ENCODE peak calls at places on chromosomes 12 and 14, in nine cellular contexts. A is astrocyte, U is T-helper 22 cell, V is IMR-90, M is GM12864, E is caudate nucleus, S is EH, X is GM23338, R is NCI-H1436. T is an unnamed sample.

GRCh38 chr14:26412421-26412820 is 185.4 kb downstream of the NOVA1 start:
- DNase-seq in S (no peak), U (no peak), V (no peak), E (no peak), R (no peak), M (no peak), A (no peak), X (no peak), T (no peak)

GRCh38 chr14:103530390-103530789 is 1.4 kb downstream of the TRMT61A start:
- DNase-seq in X (peak; percentile 79), R (no peak), A (no peak), M (no peak), U (no peak), V (peak; percentile 13), S (peak; percentile 45), E (no peak), T (no peak)

GRCh38 chr14:35416108-35416750 is 11.7 kb upstream of the NFKBIA start:
- DNase-seq in V (no peak), M (peak; percentile 70), U (peak; percentile 73), A (no peak), X (no peak), R (no peak), S (peak; percentile 56), E (no peak), T (peak; percentile 24)

GRCh38 chr12:117023998-117024960 is 74.9 kb downstream of the TESC start:
- DNase-seq in E (no peak), X (no peak), V (no peak), S (no peak), U (no peak), A (no peak), R (no peak), M (no peak), T (no peak)

GRCh38 chr12:1993341-1993740 is 10.9 kb downstream of the DCP1B start:
- DNase-seq in R (no peak), A (peak; percentile 93), M (no peak), S (peak; percentile 91), V (peak; percentile 98), E (no peak), X (no peak), U (no peak), T (peak; percentile 95)

GRCh38 chr14:100246809-100247428 is 8.0 kb downstream of the YY1 start:
- DNase-seq in R (peak; percentile 57), E (no peak), A (no peak), M (no peak), V (peak; percentile 47), U (no peak), S (peak; percentile 60), X (peak; percentile 92), T (peak; percentile 43)

GRCh38 chr12:53564941-53565340 is 57.7 kb upstream of the NPFF start:
- DNase-seq in M (no peak), S (no peak), U (no peak), V (no peak), E (no peak), X (no peak), A (no peak), R (no peak), T (no peak)

GRCh38 chr14:104095426-104096310 is 10.2 kb downstream of the ASPG start:
- DNase-seq in S (no peak), U (no peak), V (no peak), E (no peak), M (no peak), A (no peak), R (no peak), X (no peak), T (no peak)

GRCh38 chr12:52215587-52216031 is 17.4 kb upstream of the KRT7 start:
- DNase-seq in X (no peak), U (no peak), A (peak; percentile 75), R (no peak), E (no peak), M (no peak), V (peak; percentile 79), S (peak; percentile 65), T (peak; percentile 39)

GRCh38 chr12:116318738-116319050 is 41.2 kb upstream of the MED13L start:
- DNase-seq in S (no peak), E (no peak), U (no peak), X (no peak), R (no peak), A (no peak), V (no peak), M (no peak), T (peak; percentile 31)

GRCh38 chr14:77889971-77890442 is 90.1 kb downstream of the ADCK1 start:
- DNase-seq in R (no peak), X (no peak), A (peak; percentile 92), V (peak; percentile 80), E (no peak), U (no peak), M (no peak), S (peak; percentile 75), T (peak; percentile 93)

GRCh38 chr14:92656306-92656705 is 92.1 kb downstream of the LGMN start:
- DNase-seq in R (no peak), E (no peak), M (no peak), X (no peak), V (no peak), A (no peak), U (no peak), S (peak; percentile 36), T (no peak)

GRCh38 chr14:64464695-64465094 is 604 bp upstream of the AKAP5 start:
- DNase-seq in R (no peak), V (no peak), E (no peak), U (no peak), S (no peak), X (peak; percentile 54), M (no peak), A (no peak), T (no peak)

GRCh38 chr12:101793401-101793800 is 37.4 kb downstream of the GNPTAB start:
- DNase-seq in M (no peak), R (no peak), S (peak; percentile 80), A (peak; percentile 84), U (no peak), V (peak; percentile 76), E (no peak), X (no peak), T (no peak)

GRCh38 chr12:64744422-64745258 is 14.6 kb downstream of the GNS start:
- DNase-seq in E (no peak), S (peak; percentile 39), A (peak; percentile 33), V (peak; percentile 39), R (no peak), M (no peak), X (no peak), U (no peak), T (peak; percentile 48)

GRCh38 chr12:70306676-70307075 is 59.4 kb upstream of the KCNMB4 start:
- DNase-seq in E (no peak), X (no peak), R (no peak), V (no peak), A (no peak), M (no peak), U (no peak), S (no peak), T (no peak)

GRCh38 chr12:124581299-124581698 is 13.9 kb upstream of the NCOR2 start:
- DNase-seq in E (no peak), A (peak; percentile 76), V (no peak), R (no peak), X (no peak), U (no peak), M (no peak), S (no peak), T (peak; percentile 85)

GRCh38 chr12:117518594-117519270 is 157.3 kb upstream of the NOS1 start:
- DNase-seq in X (no peak), R (no peak), S (peak; percentile 2), A (peak; percentile 25), V (no peak), M (no peak), U (no peak), E (no peak), T (peak; percentile 30)

GRCh38 chr12:124947561-124948398 is 33.3 kb upstream of the UBC start:
- DNase-seq in X (no peak), M (no peak), V (no peak), E (no peak), U (no peak), S (no peak), A (no peak), R (no peak), T (no peak)

GRCh38 chr12:3012786-3013185 is 53.6 kb downstream of the TEAD4 start:
- DNase-seq in A (peak; percentile 33), S (no peak), U (no peak), E (no peak), R (no peak), V (peak; percentile 70), X (no peak), M (no peak), T (no peak)

GRCh38 chr12:42135264-42135814 is 9.3 kb downstream of the GXYLT1 start:
- DNase-seq in S (peak; percentile 79), U (no peak), A (peak; percentile 73), R (no peak), E (no peak), M (no peak), X (no peak), V (peak; percentile 87), T (peak; percentile 78)

GRCh38 chr14:88802596-88802995 is 9.8 kb upstream of the EML5 start:
- DNase-seq in M (no peak), S (no peak), U (no peak), E (no peak), A (no peak), X (peak; percentile 18), R (no peak), V (no peak), T (no peak)